ENCODE peak calls at places on chromosomes 16 and 17, in nine cellular contexts. W is activated naive CD4-positive, alpha-beta T cell; V is stimulated activated CD4-positive, alpha-beta T cell treated with anti-CD3 and anti-CD28 coated beads, Interleukin-4, amount 100 ng/mL, for 48 hours; Q is HEK293T; T is GM19239; S is pancreas; D is globus pallidus; A is NCI-H1092; R is H54. Z is an unnamed sample.

GRCh38 chr17:47077576-47077975 is 98.5 kb upstream of the RPRML start:
- DNase-seq in W (no peak), V (no peak), Q (no peak), T (no peak), S (no peak), D (no peak), A (no peak), R (peak), Z (no peak)

GRCh38 chr17:34443832-34444469 is 80.9 kb upstream of the CCL1 start:
- DNase-seq in W (no peak), V (no peak), Q (no peak), T (no peak), S (no peak), D (no peak), A (peak), R (no peak), Z (peak)

GRCh38 chr16:83779881-83780280 is 27.9 kb upstream of the HSBP1 start:
- DNase-seq in W (no peak), V (no peak), Q (no peak), T (no peak), S (no peak), D (peak), A (no peak), R (no peak), Z (no peak)

GRCh38 chr17:80441133-80441578 is 26.2 kb downstream of the ENDOV start:
- DNase-seq in W (no peak), V (peak), Q (peak), T (peak), S (no peak), D (no peak), A (no peak), R (peak), Z (no peak)

GRCh38 chr16:2857451-2858244 is at the start of gene PRSS22:
- DNase-seq in W (no peak), V (no peak), Q (peak), T (no peak), S (peak), D (no peak), A (no peak), R (no peak), Z (no peak)

GRCh38 chr16:70632273-70632672 is 14.1 kb upstream of the IL34 start:
- DNase-seq in W (no peak), V (no peak), Q (no peak), T (no peak), S (no peak), D (no peak), A (no peak), R (no peak), Z (no peak)

GRCh38 chr16:50884066-50884860 is 142.4 kb downstream of the CYLD start:
- DNase-seq in W (no peak), V (peak), Q (peak), T (peak), S (peak), D (no peak), A (no peak), R (peak), Z (no peak)

GRCh38 chr17:80287806-80288579 is 27.3 kb downstream of the RNF213 start:
- DNase-seq in W (no peak), V (no peak), Q (no peak), T (no peak), S (no peak), D (peak), A (no peak), R (no peak), Z (peak)

GRCh38 chr16:73565925-73566324 is 518.0 kb upstream of the ZFHX3 start:
- DNase-seq in W (no peak), V (no peak), Q (no peak), T (no peak), S (no peak), D (no peak), A (no peak), R (no peak), Z (no peak)

GRCh38 chr17:78883533-78884131 is 19.4 kb downstream of the CEP295NL start:
- DNase-seq in W (no peak), V (no peak), Q (no peak), T (no peak), S (peak), D (peak), A (peak), R (peak), Z (peak)

GRCh38 chr17:39563476-39563875 is 44.2 kb downstream of the NEUROD2 start:
- DNase-seq in W (no peak), V (no peak), Q (no peak), T (no peak), S (no peak), D (no peak), A (no peak), R (no peak), Z (no peak)

GRCh38 chr16:54744998-54745397 is 185.7 kb upstream of the IRX5 start:
- DNase-seq in W (no peak), V (no peak), Q (no peak), T (no peak), S (no peak), D (no peak), A (no peak), R (no peak), Z (no peak)

GRCh38 chr17:44314869-44315661 is 6.7 kb downstream of the RUNDC3A start:
- DNase-seq in W (no peak), V (peak), Q (peak), T (peak), S (peak), D (no peak), A (peak), R (no peak), Z (no peak)

GRCh38 chr16:89320717-89321501 is 103.4 kb downstream of the ZNF778 start:
- DNase-seq in W (no peak), V (no peak), Q (no peak), T (no peak), S (peak), D (no peak), A (peak), R (peak), Z (peak)

GRCh38 chr16:58649707-58650106 is 20.1 kb upstream of the CNOT1 start:
- DNase-seq in W (no peak), V (no peak), Q (no peak), T (no peak), S (no peak), D (no peak), A (no peak), R (no peak), Z (no peak)

GRCh38 chr16:58501242-58502131 is 1.5 kb downstream of the NDRG4 start:
- DNase-seq in W (no peak), V (no peak), Q (peak), T (no peak), S (peak), D (peak), A (peak), R (no peak), Z (no peak)

GRCh38 chr17:21240375-21241055 is 12.7 kb downstream of the NATD1 start:
- DNase-seq in W (no peak), V (no peak), Q (no peak), T (no peak), S (no peak), D (no peak), A (no peak), R (no peak), Z (no peak)

GRCh38 chr16:54928421-54929089 is 2.1 kb upstream of the IRX5 start:
- DNase-seq in W (no peak), V (no peak), Q (peak), T (no peak), S (peak), D (peak), A (peak), R (peak), Z (peak)

GRCh38 chr16:1687427-1688316 is 9.6 kb downstream of the JPT2 start:
- DNase-seq in W (no peak), V (no peak), Q (no peak), T (no peak), S (no peak), D (no peak), A (no peak), R (no peak), Z (no peak)

GRCh38 chr17:57211543-57211942 is 44.8 kb upstream of the MSI2 start:
- DNase-seq in W (no peak), V (no peak), Q (no peak), T (no peak), S (no peak), D (no peak), A (no peak), R (peak), Z (no peak)

GRCh38 chr17:61406543-61406845 is 6.9 kb downstream of the TBX2 start:
- DNase-seq in W (no peak), V (no peak), Q (no peak), T (no peak), S (no peak), D (no peak), A (no peak), R (no peak), Z (no peak)

GRCh38 chr17:17528696-17529652 is 32.8 kb upstream of the RASD1 start:
- DNase-seq in W (no peak), V (no peak), Q (no peak), T (no peak), S (peak), D (no peak), A (no peak), R (no peak), Z (peak)

GRCh38 chr16:64392456-64392855 is 729.4 kb downstream of the CDH11 start:
- DNase-seq in W (no peak), V (no peak), Q (no peak), T (no peak), S (no peak), D (no peak), A (no peak), R (no peak), Z (no peak)

GRCh38 chr17:78359216-78359935 is 501 bp downstream of the SOCS3 start:
- DNase-seq in W (no peak), V (no peak), Q (no peak), T (no peak), S (peak), D (no peak), A (no peak), R (peak), Z (peak)

GRCh38 chr17:49616546-49617205 is 41.0 kb downstream of the NXPH3 start:
- DNase-seq in W (no peak), V (no peak), Q (no peak), T (no peak), S (peak), D (no peak), A (no peak), R (no peak), Z (peak)

GRCh38 chr16:4664538-4665418 is 28.6 kb upstream of the NUDT16L1 start:
- DNase-seq in W (no peak), V (peak), Q (no peak), T (peak), S (no peak), D (no peak), A (no peak), R (no peak), Z (peak)

GRCh38 chr16:80563807-80564206 is 23.0 kb downstream of the DYNLRB2 start:
- DNase-seq in W (no peak), V (no peak), Q (no peak), T (no peak), S (no peak), D (no peak), A (no peak), R (no peak), Z (no peak)

GRCh38 chr17:58679263-58680037 is 12.4 kb downstream of the TEX14 start:
- DNase-seq in W (no peak), V (no peak), Q (peak), T (no peak), S (no peak), D (no peak), A (no peak), R (peak), Z (no peak)

GRCh38 chr16:48542020-48542473 is 67.9 kb downstream of the N4BP1 start:
- DNase-seq in W (no peak), V (no peak), Q (peak), T (no peak), S (no peak), D (peak), A (no peak), R (no peak), Z (no peak)

GRCh38 chr17:31490019-31490383 is 98.5 kb downstream of the RAB11FIP4 start:
- DNase-seq in W (no peak), V (no peak), Q (no peak), T (no peak), S (no peak), D (no peak), A (no peak), R (no peak), Z (no peak)

GRCh38 chr16:57863434-57864160 is 61.3 kb upstream of the KIFC3 start:
- DNase-seq in W (no peak), V (no peak), Q (peak), T (no peak), S (peak), D (peak), A (no peak), R (peak), Z (no peak)

GRCh38 chr17:31489295-31490018 is 98.0 kb downstream of the RAB11FIP4 start:
- DNase-seq in W (no peak), V (no peak), Q (no peak), T (no peak), S (peak), D (no peak), A (no peak), R (no peak), Z (no peak)

GRCh38 chr17:68906638-68907037 is 48.6 kb downstream of the ABCA8 start:
- DNase-seq in W (no peak), V (no peak), Q (peak), T (no peak), S (no peak), D (peak), A (no peak), R (no peak), Z (no peak)

Z was measured in Right ventricle myocardium inferior.